ENCODE peak calls at places on chromosomes 13 and 19, in six cellular contexts. R is gastrocnemius medialis, O is A549, Y is tibial nerve, W is Peyer's patch, A is stomach. X is an unnamed sample.
A peak's percentile ranks its signal among the peaks of the same experiment; 100 is the strongest.

GRCh38 chr13:111476197-111476596 is 155.8 kb downstream of the TEX29 start:
- DNase-seq in R (no peak), O (no peak), Y (no peak), W (no peak), A (no peak), X (no peak)

GRCh38 chr19:5690955-5691204 is 785 bp downstream of the RPL36 start:
- DNase-seq in R (no peak), O (no peak), Y (no peak), W (no peak), A (no peak), X (no peak)

GRCh38 chr13:19862511-19863313 is 737 bp downstream of the ZMYM5 start:
- DNase-seq in R (peak; percentile 21), O (peak; percentile 27), Y (peak; percentile 24), W (peak; percentile 59), A (peak; percentile 29), X (peak; percentile 89)

GRCh38 chr13:106599875-106600797 is 32.2 kb upstream of the ARGLU1 start:
- DNase-seq in R (no peak), O (no peak), Y (peak; percentile 17), W (no peak), A (no peak), X (peak; percentile 54)

GRCh38 chr13:106533101-106533939 is 2.1 kb downstream of the EFNB2 start:
- DNase-seq in R (peak; percentile 75), O (peak; percentile 56), Y (peak; percentile 67), W (peak; percentile 87), A (peak; percentile 86), X (peak; percentile 70)

GRCh38 chr19:19534556-19535265 is 3.4 kb upstream of the CILP2 start:
- DNase-seq in R (no peak), O (no peak), Y (no peak), W (no peak), A (no peak), X (no peak)

GRCh38 chr13:97076898-97077297 is 82.6 kb upstream of the OXGR1 start:
- DNase-seq in R (no peak), O (no peak), Y (peak; percentile 19), W (no peak), A (no peak), X (no peak)

GRCh38 chr19:50776131-50776530 is 5.9 kb downstream of the GPR32 start:
- DNase-seq in R (no peak), O (no peak), Y (no peak), W (no peak), A (no peak), X (no peak)

GRCh38 chr19:35304036-35304435 is 12.1 kb downstream of the MAG start:
- DNase-seq in R (no peak), O (no peak), Y (no peak), W (no peak), A (no peak), X (no peak)

GRCh38 chr19:47322048-47322447 is 9.9 kb upstream of the C5AR2 start:
- DNase-seq in R (no peak), O (no peak), Y (no peak), W (no peak), A (no peak), X (no peak)

GRCh38 chr13:112132619-112133018 is 65.7 kb downstream of the SOX1 start:
- DNase-seq in R (no peak), O (no peak), Y (no peak), W (no peak), A (peak; percentile 18), X (no peak)

GRCh38 chr19:8615813-8616596 is 5.5 kb upstream of the ADAMTS10 start:
- DNase-seq in R (no peak), O (peak; percentile 83), Y (peak; percentile 63), W (peak; percentile 70), A (peak; percentile 45), X (peak; percentile 62)

GRCh38 chr19:23263396-23263795 is 13.2 kb upstream of the ZNF724 start:
- DNase-seq in R (no peak), O (no peak), Y (no peak), W (no peak), A (no peak), X (no peak)

GRCh38 chr19:2053601-2054389 is 2.8 kb upstream of the MKNK2 start:
- DNase-seq in R (peak; percentile 79), O (no peak), Y (no peak), W (peak; percentile 78), A (peak; percentile 88), X (no peak)

GRCh38 chr13:101398920-101399319 is 17.4 kb downstream of the NALCN start:
- DNase-seq in R (no peak), O (no peak), Y (no peak), W (no peak), A (no peak), X (no peak)

GRCh38 chr13:49993666-49994065 is 3.2 kb upstream of the TRIM13 start:
- DNase-seq in R (no peak), O (no peak), Y (no peak), W (no peak), A (no peak), X (no peak)

GRCh38 chr13:110702591-110703526 is 3.1 kb downstream of the CARS2 start:
- DNase-seq in R (peak; percentile 75), O (no peak), Y (no peak), W (no peak), A (no peak), X (no peak)

GRCh38 chr19:51128227-51128626 is 3.5 kb downstream of the SIGLEC9 start:
- DNase-seq in R (no peak), O (no peak), Y (no peak), W (no peak), A (no peak), X (no peak)

GRCh38 chr13:41365636-41366035 is 54.6 kb downstream of the NAA16 start:
- DNase-seq in R (no peak), O (no peak), Y (no peak), W (no peak), A (no peak), X (no peak)

GRCh38 chr13:55000043-55000442 is 1971.4 kb downstream of the OLFM4 start:
- DNase-seq in R (no peak), O (no peak), Y (no peak), W (no peak), A (no peak), X (no peak)

GRCh38 chr19:38985262-38985661 is 9.7 kb upstream of the FBXO17 start:
- DNase-seq in R (no peak), O (no peak), Y (no peak), W (no peak), A (no peak), X (no peak)

GRCh38 chr19:2095338-2095938 is 688 bp downstream of the MOB3A start:
- DNase-seq in R (no peak), O (no peak), Y (no peak), W (peak; percentile 65), A (no peak), X (no peak)

GRCh38 chr19:16133818-16134217 is 9.7 kb upstream of the HSH2D start:
- DNase-seq in R (no peak), O (no peak), Y (no peak), W (no peak), A (no peak), X (no peak)

GRCh38 chr19:38228491-38229439 is 4.7 kb upstream of the DPF1 start:
- DNase-seq in R (no peak), O (no peak), Y (no peak), W (no peak), A (no peak), X (no peak)

GRCh38 chr19:49609499-49610092 is 18.6 kb downstream of the PRR12 start:
- DNase-seq in R (no peak), O (no peak), Y (no peak), W (no peak), A (no peak), X (no peak)

GRCh38 chr19:18790566-18791314 is at the start of gene COMP:
- DNase-seq in R (no peak), O (no peak), Y (no peak), W (no peak), A (no peak), X (no peak)

DNA sequence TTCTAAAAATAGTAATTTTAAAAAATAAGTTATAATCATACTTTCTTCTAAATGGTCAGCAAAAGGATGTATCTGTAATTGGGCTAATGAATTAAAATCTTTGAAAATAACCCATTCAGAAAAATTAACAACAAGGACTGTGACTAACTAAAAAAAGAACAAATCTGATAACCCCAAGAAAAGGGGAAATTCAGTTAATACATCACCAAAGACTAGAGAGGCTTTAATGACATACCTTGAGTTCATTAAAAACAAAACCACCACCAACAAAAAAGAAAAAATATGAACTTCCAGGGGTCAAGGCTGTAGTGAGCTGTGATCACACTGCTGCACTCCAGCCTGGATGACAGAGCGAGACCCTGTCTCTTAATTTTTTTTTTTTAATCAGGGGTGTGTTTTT is 121.8 kb downstream of the TBC1D4 start:
- DNase-seq in R (no peak), O (no peak), Y (no peak), W (no peak), A (no peak), X (no peak)
- H3K4me3 ChIP-seq in R (no peak overlapping the region), O (no peak overlapping the region), Y (no peak overlapping the region), W (no peak overlapping the region), A (no peak overlapping the region), X (no peak overlapping the region)

GRCh38 chr13:37011788-37012187 is 11.2 kb downstream of the EXOSC8 start:
- DNase-seq in R (no peak), O (no peak), Y (no peak), W (no peak), A (no peak), X (no peak)
- TF ChIP-seq POLR2A in R (no peak), O (no peak), Y (no peak), W (no peak), A (no peak), X (no peak)

DNA sequence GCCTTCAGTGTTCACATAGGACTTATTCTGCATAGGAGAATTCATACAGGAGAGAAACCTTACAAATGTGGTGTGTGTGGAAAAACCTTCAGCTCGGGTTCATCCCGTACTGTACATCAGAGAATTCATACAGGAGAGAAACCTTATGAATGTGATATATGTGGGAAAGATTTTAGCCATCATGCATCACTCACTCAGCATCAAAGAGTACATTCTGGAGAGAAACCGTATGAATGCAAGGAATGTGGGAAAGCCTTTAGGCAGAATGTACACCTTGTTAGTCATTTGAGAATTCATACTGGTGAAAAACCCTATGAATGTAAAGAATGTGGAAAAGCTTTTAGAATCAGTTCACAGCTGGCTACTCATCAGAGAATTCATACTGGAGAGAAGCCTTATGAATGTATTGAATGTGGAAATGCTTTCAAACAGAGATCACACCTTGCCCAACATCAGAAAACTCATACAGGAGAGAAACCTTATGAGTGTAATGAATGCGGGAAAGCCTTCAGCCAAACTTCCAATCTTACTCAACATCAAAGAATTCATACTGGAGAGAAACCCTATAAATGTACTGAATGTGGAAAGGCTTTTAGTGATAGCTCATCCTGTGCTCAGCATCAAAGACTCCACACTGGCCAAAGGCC is 13.4 kb upstream of the ZFP28 start:
- DNase-seq in R (no peak), O (no peak), Y (no peak), W (no peak), A (no peak), X (no peak)
- H3K4me3 ChIP-seq in R (no peak overlapping the region), O (no peak overlapping the region), Y (no peak overlapping the region), W (no peak overlapping the region), A (no peak overlapping the region), X (no peak overlapping the region)

GRCh38 chr19:4539169-4539696 is 603 bp downstream of the LRG1 start:
- DNase-seq in R (no peak), O (no peak), Y (no peak), W (no peak), A (no peak), X (no peak)

GRCh38 chr19:4543444-4543843 is 3.6 kb upstream of the LRG1 start:
- DNase-seq in R (no peak), O (no peak), Y (no peak), W (no peak), A (no peak), X (no peak)

GRCh38 chr19:4542896-4543351 is 3.1 kb upstream of the LRG1 start:
- DNase-seq in R (no peak), O (no peak), Y (no peak), W (no peak), A (no peak), X (no peak)

GRCh38 chr19:4539697-4540581 is at the start of gene LRG1:
- DNase-seq in R (no peak), O (no peak), Y (peak; percentile 24), W (peak; percentile 73), A (peak; percentile 90), X (peak; percentile 40)

GRCh38 chr19:4541114-4541805 is 1.4 kb upstream of the LRG1 start:
- DNase-seq in R (no peak), O (no peak), Y (no peak), W (no peak), A (no peak), X (no peak)
- TF ChIP-seq POLR2A in R (no peak), O (no peak), Y (no peak), W (no peak), A (no peak), X (no peak)